ENCODE peak calls at places on chromosomes 6 and 20, in nine cellular contexts. One of them, this sample, is unnamed.

GRCh38 chr6:159760602-159761057 is 1.2 kb upstream of the ACAT2 start:
- DNase-seq in BE2C: no peak
- DNase-seq in NCI-H2171 treated with DMSO at 0.1 percent for 48 hours: no peak
- DNase-seq in NB4: no peak
- DNase-seq in stimulated activated CD4-positive, alpha-beta T cell treated with anti-CD3 and anti-CD28 coated beads, Interleukin-12 subunit alpha, Interleukin-12 subunit beta, amount 100 ng/mL, for 4 hours: no peak
- DNase-seq in MV-4-11: no peak
- DNase-seq in GM03348: peak; percentile 65
- DNase-seq in central memory CD4-positive, alpha-beta T cell: no peak
- DNase-seq in T-helper 2 cell: no peak
- DNase-seq in this sample: no peak

GRCh38 chr6:7140631-7141366 is 33.0 kb downstream of the RREB1 start:
- DNase-seq in BE2C: peak; percentile 87
- DNase-seq in NCI-H2171 treated with DMSO at 0.1 percent for 48 hours: peak; percentile 74
- DNase-seq in NB4: peak; percentile 93
- DNase-seq in stimulated activated CD4-positive, alpha-beta T cell treated with anti-CD3 and anti-CD28 coated beads, Interleukin-12 subunit alpha, Interleukin-12 subunit beta, amount 100 ng/mL, for 4 hours: peak; percentile 82
- DNase-seq in MV-4-11: peak; percentile 64
- DNase-seq in GM03348: peak; percentile 99
- DNase-seq in central memory CD4-positive, alpha-beta T cell: peak; percentile 68
- DNase-seq in T-helper 2 cell: peak; percentile 71
- DNase-seq in this sample: peak; percentile 92

GRCh38 chr20:19952392-19952791 is 64.8 kb upstream of the NAA20 start:
- DNase-seq in BE2C: no peak
- DNase-seq in NCI-H2171 treated with DMSO at 0.1 percent for 48 hours: no peak
- DNase-seq in NB4: no peak
- DNase-seq in stimulated activated CD4-positive, alpha-beta T cell treated with anti-CD3 and anti-CD28 coated beads, Interleukin-12 subunit alpha, Interleukin-12 subunit beta, amount 100 ng/mL, for 4 hours: no peak
- DNase-seq in MV-4-11: peak; percentile 2
- DNase-seq in GM03348: no peak
- DNase-seq in central memory CD4-positive, alpha-beta T cell: peak; percentile 9
- DNase-seq in T-helper 2 cell: no peak
- DNase-seq in this sample: no peak

GRCh38 chr6:125714431-125715090 is 34.9 kb upstream of the HEY2 start:
- DNase-seq in BE2C: no peak
- DNase-seq in NCI-H2171 treated with DMSO at 0.1 percent for 48 hours: no peak
- DNase-seq in NB4: no peak
- DNase-seq in stimulated activated CD4-positive, alpha-beta T cell treated with anti-CD3 and anti-CD28 coated beads, Interleukin-12 subunit alpha, Interleukin-12 subunit beta, amount 100 ng/mL, for 4 hours: no peak
- DNase-seq in MV-4-11: peak; percentile 45
- DNase-seq in GM03348: no peak
- DNase-seq in central memory CD4-positive, alpha-beta T cell: no peak
- DNase-seq in T-helper 2 cell: no peak
- DNase-seq in this sample: no peak

GRCh38 chr6:147515327-147515726 is 6.8 kb downstream of the SAMD5 start:
- DNase-seq in BE2C: no peak
- DNase-seq in NCI-H2171 treated with DMSO at 0.1 percent for 48 hours: no peak
- DNase-seq in NB4: no peak
- DNase-seq in stimulated activated CD4-positive, alpha-beta T cell treated with anti-CD3 and anti-CD28 coated beads, Interleukin-12 subunit alpha, Interleukin-12 subunit beta, amount 100 ng/mL, for 4 hours: no peak
- DNase-seq in MV-4-11: no peak
- DNase-seq in GM03348: no peak
- DNase-seq in central memory CD4-positive, alpha-beta T cell: no peak
- DNase-seq in T-helper 2 cell: no peak
- DNase-seq in this sample: no peak

GRCh38 chr20:62368629-62369507 is 1.8 kb upstream of the LAMA5 start:
- DNase-seq in BE2C: peak; percentile 66
- DNase-seq in NCI-H2171 treated with DMSO at 0.1 percent for 48 hours: no peak
- DNase-seq in NB4: no peak
- DNase-seq in stimulated activated CD4-positive, alpha-beta T cell treated with anti-CD3 and anti-CD28 coated beads, Interleukin-12 subunit alpha, Interleukin-12 subunit beta, amount 100 ng/mL, for 4 hours: no peak
- DNase-seq in MV-4-11: no peak
- DNase-seq in GM03348: peak; percentile 70
- DNase-seq in central memory CD4-positive, alpha-beta T cell: no peak
- DNase-seq in T-helper 2 cell: no peak
- DNase-seq in this sample: peak; percentile 66

GRCh38 chr6:105522626-105523322 is 119.9 kb upstream of the PREP start:
- DNase-seq in BE2C: no peak
- DNase-seq in NCI-H2171 treated with DMSO at 0.1 percent for 48 hours: peak; percentile 3
- DNase-seq in NB4: no peak
- DNase-seq in stimulated activated CD4-positive, alpha-beta T cell treated with anti-CD3 and anti-CD28 coated beads, Interleukin-12 subunit alpha, Interleukin-12 subunit beta, amount 100 ng/mL, for 4 hours: no peak
- DNase-seq in MV-4-11: no peak
- DNase-seq in GM03348: no peak
- DNase-seq in central memory CD4-positive, alpha-beta T cell: no peak
- DNase-seq in T-helper 2 cell: no peak
- DNase-seq in this sample: no peak

GRCh38 chr20:42074944-42075343 is 456.8 kb upstream of the CHD6 start:
- DNase-seq in BE2C: no peak
- DNase-seq in NCI-H2171 treated with DMSO at 0.1 percent for 48 hours: no peak
- DNase-seq in NB4: no peak
- DNase-seq in stimulated activated CD4-positive, alpha-beta T cell treated with anti-CD3 and anti-CD28 coated beads, Interleukin-12 subunit alpha, Interleukin-12 subunit beta, amount 100 ng/mL, for 4 hours: no peak
- DNase-seq in MV-4-11: no peak
- DNase-seq in GM03348: no peak
- DNase-seq in central memory CD4-positive, alpha-beta T cell: no peak
- DNase-seq in T-helper 2 cell: no peak
- DNase-seq in this sample: no peak

GRCh38 chr6:166540631-166541331 is 45.7 kb downstream of the RAMACL start:
- DNase-seq in BE2C: no peak
- DNase-seq in NCI-H2171 treated with DMSO at 0.1 percent for 48 hours: no peak
- DNase-seq in NB4: peak; percentile 85
- DNase-seq in stimulated activated CD4-positive, alpha-beta T cell treated with anti-CD3 and anti-CD28 coated beads, Interleukin-12 subunit alpha, Interleukin-12 subunit beta, amount 100 ng/mL, for 4 hours: peak; percentile 41
- DNase-seq in MV-4-11: peak; percentile 88
- DNase-seq in GM03348: no peak
- DNase-seq in central memory CD4-positive, alpha-beta T cell: peak; percentile 72
- DNase-seq in T-helper 2 cell: peak; percentile 32
- DNase-seq in this sample: no peak

GRCh38 chr20:41308290-41308691 is 9.2 kb downstream of the ZHX3 start:
- DNase-seq in BE2C: no peak
- DNase-seq in NCI-H2171 treated with DMSO at 0.1 percent for 48 hours: no peak
- DNase-seq in NB4: peak; percentile 62
- DNase-seq in stimulated activated CD4-positive, alpha-beta T cell treated with anti-CD3 and anti-CD28 coated beads, Interleukin-12 subunit alpha, Interleukin-12 subunit beta, amount 100 ng/mL, for 4 hours: no peak
- DNase-seq in MV-4-11: peak; percentile 14
- DNase-seq in GM03348: peak; percentile 33
- DNase-seq in central memory CD4-positive, alpha-beta T cell: no peak
- DNase-seq in T-helper 2 cell: no peak
- DNase-seq in this sample: no peak

GRCh38 chr6:17490724-17491123 is 97.3 kb downstream of the CAP2 start:
- DNase-seq in BE2C: no peak
- DNase-seq in NCI-H2171 treated with DMSO at 0.1 percent for 48 hours: peak; percentile 75
- DNase-seq in NB4: no peak
- DNase-seq in stimulated activated CD4-positive, alpha-beta T cell treated with anti-CD3 and anti-CD28 coated beads, Interleukin-12 subunit alpha, Interleukin-12 subunit beta, amount 100 ng/mL, for 4 hours: no peak
- DNase-seq in MV-4-11: no peak
- DNase-seq in GM03348: no peak
- DNase-seq in central memory CD4-positive, alpha-beta T cell: no peak
- DNase-seq in T-helper 2 cell: no peak
- DNase-seq in this sample: no peak

GRCh38 chr20:62345681-62346370 is 21.3 kb downstream of the LAMA5 start:
- DNase-seq in BE2C: no peak
- DNase-seq in NCI-H2171 treated with DMSO at 0.1 percent for 48 hours: no peak
- DNase-seq in NB4: no peak
- DNase-seq in stimulated activated CD4-positive, alpha-beta T cell treated with anti-CD3 and anti-CD28 coated beads, Interleukin-12 subunit alpha, Interleukin-12 subunit beta, amount 100 ng/mL, for 4 hours: no peak
- DNase-seq in MV-4-11: no peak
- DNase-seq in GM03348: no peak
- DNase-seq in central memory CD4-positive, alpha-beta T cell: no peak
- DNase-seq in T-helper 2 cell: no peak
- DNase-seq in this sample: no peak

GRCh38 chr6:82397962-82398692 is 34.5 kb downstream of the TPBG start:
- DNase-seq in BE2C: no peak
- DNase-seq in NCI-H2171 treated with DMSO at 0.1 percent for 48 hours: no peak
- DNase-seq in NB4: no peak
- DNase-seq in stimulated activated CD4-positive, alpha-beta T cell treated with anti-CD3 and anti-CD28 coated beads, Interleukin-12 subunit alpha, Interleukin-12 subunit beta, amount 100 ng/mL, for 4 hours: no peak
- DNase-seq in MV-4-11: no peak
- DNase-seq in GM03348: peak; percentile 27
- DNase-seq in central memory CD4-positive, alpha-beta T cell: no peak
- DNase-seq in T-helper 2 cell: no peak
- DNase-seq in this sample: no peak

GRCh38 chr20:58378056-58378455 is 11.0 kb upstream of the VAPB start:
- DNase-seq in BE2C: no peak
- DNase-seq in NCI-H2171 treated with DMSO at 0.1 percent for 48 hours: no peak
- DNase-seq in NB4: no peak
- DNase-seq in stimulated activated CD4-positive, alpha-beta T cell treated with anti-CD3 and anti-CD28 coated beads, Interleukin-12 subunit alpha, Interleukin-12 subunit beta, amount 100 ng/mL, for 4 hours: no peak
- DNase-seq in MV-4-11: no peak
- DNase-seq in GM03348: no peak
- DNase-seq in central memory CD4-positive, alpha-beta T cell: no peak
- DNase-seq in T-helper 2 cell: no peak
- DNase-seq in this sample: no peak

GRCh38 chr6:146915671-146916127 is 288.5 kb upstream of the STXBP5 start:
- DNase-seq in BE2C: no peak
- DNase-seq in NCI-H2171 treated with DMSO at 0.1 percent for 48 hours: no peak
- DNase-seq in NB4: peak; percentile 74
- DNase-seq in stimulated activated CD4-positive, alpha-beta T cell treated with anti-CD3 and anti-CD28 coated beads, Interleukin-12 subunit alpha, Interleukin-12 subunit beta, amount 100 ng/mL, for 4 hours: no peak
- DNase-seq in MV-4-11: peak; percentile 35
- DNase-seq in GM03348: peak; percentile 26
- DNase-seq in central memory CD4-positive, alpha-beta T cell: no peak
- DNase-seq in T-helper 2 cell: no peak
- DNase-seq in this sample: no peak

GRCh38 chr6:138442663-138443062 is 38.6 kb downstream of the HEBP2 start:
- DNase-seq in BE2C: no peak
- DNase-seq in NCI-H2171 treated with DMSO at 0.1 percent for 48 hours: no peak
- DNase-seq in NB4: no peak
- DNase-seq in stimulated activated CD4-positive, alpha-beta T cell treated with anti-CD3 and anti-CD28 coated beads, Interleukin-12 subunit alpha, Interleukin-12 subunit beta, amount 100 ng/mL, for 4 hours: no peak
- DNase-seq in MV-4-11: no peak
- DNase-seq in GM03348: no peak
- DNase-seq in central memory CD4-positive, alpha-beta T cell: no peak
- DNase-seq in T-helper 2 cell: no peak
- DNase-seq in this sample: no peak

GRCh38 chr20:47438464-47439381 is 63.0 kb upstream of the NCOA3 start:
- DNase-seq in BE2C: peak; percentile 12
- DNase-seq in NCI-H2171 treated with DMSO at 0.1 percent for 48 hours: no peak
- DNase-seq in NB4: no peak
- DNase-seq in stimulated activated CD4-positive, alpha-beta T cell treated with anti-CD3 and anti-CD28 coated beads, Interleukin-12 subunit alpha, Interleukin-12 subunit beta, amount 100 ng/mL, for 4 hours: no peak
- DNase-seq in MV-4-11: peak; percentile 56
- DNase-seq in GM03348: no peak
- DNase-seq in central memory CD4-positive, alpha-beta T cell: peak; percentile 1
- DNase-seq in T-helper 2 cell: no peak
- DNase-seq in this sample: no peak

GRCh38 chr20:32052090-32052791 is at the start of gene HCK:
- DNase-seq in BE2C: no peak
- DNase-seq in NCI-H2171 treated with DMSO at 0.1 percent for 48 hours: no peak
- DNase-seq in NB4: peak; percentile 64
- DNase-seq in stimulated activated CD4-positive, alpha-beta T cell treated with anti-CD3 and anti-CD28 coated beads, Interleukin-12 subunit alpha, Interleukin-12 subunit beta, amount 100 ng/mL, for 4 hours: no peak
- DNase-seq in MV-4-11: peak; percentile 75
- DNase-seq in GM03348: no peak
- DNase-seq in central memory CD4-positive, alpha-beta T cell: no peak
- DNase-seq in T-helper 2 cell: no peak
- DNase-seq in this sample: peak; percentile 74

GRCh38 chr6:141103246-141103645 is 1029.5 kb upstream of the GJE1 start:
- DNase-seq in BE2C: no peak
- DNase-seq in NCI-H2171 treated with DMSO at 0.1 percent for 48 hours: no peak
- DNase-seq in NB4: no peak
- DNase-seq in stimulated activated CD4-positive, alpha-beta T cell treated with anti-CD3 and anti-CD28 coated beads, Interleukin-12 subunit alpha, Interleukin-12 subunit beta, amount 100 ng/mL, for 4 hours: no peak
- DNase-seq in MV-4-11: no peak
- DNase-seq in GM03348: peak; percentile 15
- DNase-seq in central memory CD4-positive, alpha-beta T cell: no peak
- DNase-seq in T-helper 2 cell: no peak
- DNase-seq in this sample: no peak

GRCh38 chr6:14037402-14038277 is 79.9 kb upstream of the CD83 start:
- DNase-seq in BE2C: no peak
- DNase-seq in NCI-H2171 treated with DMSO at 0.1 percent for 48 hours: peak; percentile 25
- DNase-seq in NB4: no peak
- DNase-seq in stimulated activated CD4-positive, alpha-beta T cell treated with anti-CD3 and anti-CD28 coated beads, Interleukin-12 subunit alpha, Interleukin-12 subunit beta, amount 100 ng/mL, for 4 hours: no peak
- DNase-seq in MV-4-11: peak; percentile 27
- DNase-seq in GM03348: peak; percentile 78
- DNase-seq in central memory CD4-positive, alpha-beta T cell: no peak
- DNase-seq in T-helper 2 cell: no peak
- DNase-seq in this sample: no peak

GRCh38 chr6:18343741-18344140 is 43.4 kb upstream of the RNF144B start:
- DNase-seq in BE2C: no peak
- DNase-seq in NCI-H2171 treated with DMSO at 0.1 percent for 48 hours: no peak
- DNase-seq in NB4: no peak
- DNase-seq in stimulated activated CD4-positive, alpha-beta T cell treated with anti-CD3 and anti-CD28 coated beads, Interleukin-12 subunit alpha, Interleukin-12 subunit beta, amount 100 ng/mL, for 4 hours: no peak
- DNase-seq in MV-4-11: no peak
- DNase-seq in GM03348: peak; percentile 18
- DNase-seq in central memory CD4-positive, alpha-beta T cell: no peak
- DNase-seq in T-helper 2 cell: no peak
- DNase-seq in this sample: no peak

GRCh38 chr6:88166901-88167624 is 916 bp upstream of the CNR1 start:
- DNase-seq in BE2C: no peak
- DNase-seq in NCI-H2171 treated with DMSO at 0.1 percent for 48 hours: peak; percentile 38
- DNase-seq in NB4: no peak
- DNase-seq in stimulated activated CD4-positive, alpha-beta T cell treated with anti-CD3 and anti-CD28 coated beads, Interleukin-12 subunit alpha, Interleukin-12 subunit beta, amount 100 ng/mL, for 4 hours: no peak
- DNase-seq in MV-4-11: no peak
- DNase-seq in GM03348: no peak
- DNase-seq in central memory CD4-positive, alpha-beta T cell: no peak
- DNase-seq in T-helper 2 cell: no peak
- DNase-seq in this sample: peak; percentile 87

GRCh38 chr6:77072694-77073409 is 390.4 kb downstream of the HTR1B start:
- DNase-seq in BE2C: no peak
- DNase-seq in NCI-H2171 treated with DMSO at 0.1 percent for 48 hours: no peak
- DNase-seq in NB4: no peak
- DNase-seq in stimulated activated CD4-positive, alpha-beta T cell treated with anti-CD3 and anti-CD28 coated beads, Interleukin-12 subunit alpha, Interleukin-12 subunit beta, amount 100 ng/mL, for 4 hours: no peak
- DNase-seq in MV-4-11: no peak
- DNase-seq in GM03348: no peak
- DNase-seq in central memory CD4-positive, alpha-beta T cell: no peak
- DNase-seq in T-helper 2 cell: no peak
- DNase-seq in this sample: no peak

GRCh38 chr6:87154641-87155271 is 609 bp upstream of the ZNF292 start:
- DNase-seq in BE2C: no peak
- DNase-seq in NCI-H2171 treated with DMSO at 0.1 percent for 48 hours: peak; percentile 89
- DNase-seq in NB4: peak; percentile 91
- DNase-seq in stimulated activated CD4-positive, alpha-beta T cell treated with anti-CD3 and anti-CD28 coated beads, Interleukin-12 subunit alpha, Interleukin-12 subunit beta, amount 100 ng/mL, for 4 hours: no peak
- DNase-seq in MV-4-11: peak; percentile 88
- DNase-seq in GM03348: peak; percentile 80
- DNase-seq in central memory CD4-positive, alpha-beta T cell: peak; percentile 76
- DNase-seq in T-helper 2 cell: no peak
- DNase-seq in this sample: no peak

GRCh38 chr6:151240036-151240685 is 394 bp downstream of the AKAP12 start:
- DNase-seq in BE2C: peak; percentile 89
- DNase-seq in NCI-H2171 treated with DMSO at 0.1 percent for 48 hours: peak; percentile 88
- DNase-seq in NB4: no peak
- DNase-seq in stimulated activated CD4-positive, alpha-beta T cell treated with anti-CD3 and anti-CD28 coated beads, Interleukin-12 subunit alpha, Interleukin-12 subunit beta, amount 100 ng/mL, for 4 hours: peak; percentile 12
- DNase-seq in MV-4-11: no peak
- DNase-seq in GM03348: peak; percentile 89
- DNase-seq in central memory CD4-positive, alpha-beta T cell: no peak
- DNase-seq in T-helper 2 cell: peak; percentile 21
- DNase-seq in this sample: peak; percentile 48

This sample was measured in upper lobe of left lung.